ENCODE peak calls at places on chromosomes 11 and 22, in seven cellular contexts. One of them, this sample, is unnamed.

GRCh38 chr11:75272821-75273301 is 32.3 kb downstream of the TPBGL start:
- DNase-seq in BJ: no peak
- DNase-seq in SK-N-SH: no peak
- DNase-seq in sigmoid colon: peak
- DNase-seq in transverse colon: no peak
- DNase-seq in fibroblast of lung: no peak
- DNase-seq in endodermal cell: peak
- DNase-seq in this sample: no peak

GRCh38 chr11:44876923-44877322 is 73.8 kb downstream of the TP53I11 start:
- DNase-seq in fibroblast of lung: no peak
- DNase-seq in sigmoid colon: no peak
- DNase-seq in SK-N-SH: no peak
- DNase-seq in endodermal cell: no peak
- DNase-seq in BJ: no peak
- DNase-seq in transverse colon: no peak
- DNase-seq in this sample: no peak

GRCh38 chr11:33532257-33532656 is 168.4 kb downstream of the C11orf91 start:
- DNase-seq in SK-N-SH: no peak
- DNase-seq in fibroblast of lung: no peak
- DNase-seq in sigmoid colon: no peak
- DNase-seq in endodermal cell: no peak
- DNase-seq in BJ: no peak
- DNase-seq in transverse colon: no peak
- DNase-seq in this sample: no peak

GRCh38 chr11:78331711-78332110 is 85.9 kb downstream of the GAB2 start:
- DNase-seq in SK-N-SH: no peak
- DNase-seq in endodermal cell: no peak
- DNase-seq in BJ: no peak
- DNase-seq in fibroblast of lung: no peak
- DNase-seq in transverse colon: no peak
- DNase-seq in sigmoid colon: no peak
- DNase-seq in this sample: no peak

GRCh38 chr22:44497218-44497903 is 672 bp downstream of the RTL6 start:
- DNase-seq in transverse colon: peak
- DNase-seq in fibroblast of lung: peak
- DNase-seq in sigmoid colon: peak
- DNase-seq in BJ: no peak
- DNase-seq in SK-N-SH: peak
- DNase-seq in endodermal cell: no peak
- DNase-seq in this sample: peak

GRCh38 chr11:18540207-18541009 is 13.7 kb upstream of the TSG101 start:
- DNase-seq in BJ: no peak
- DNase-seq in endodermal cell: no peak
- DNase-seq in transverse colon: no peak
- DNase-seq in fibroblast of lung: peak
- DNase-seq in sigmoid colon: no peak
- DNase-seq in SK-N-SH: peak
- DNase-seq in this sample: peak

GRCh38 chr11:8834379-8834778 is 76.6 kb upstream of the AKIP1 start:
- DNase-seq in fibroblast of lung: peak
- DNase-seq in SK-N-SH: no peak
- DNase-seq in BJ: no peak
- DNase-seq in transverse colon: no peak
- DNase-seq in endodermal cell: no peak
- DNase-seq in sigmoid colon: no peak
- DNase-seq in this sample: no peak

GRCh38 chr11:134034496-134035381 is 34.1 kb upstream of the JAM3 start:
- DNase-seq in SK-N-SH: no peak
- DNase-seq in fibroblast of lung: peak
- DNase-seq in BJ: no peak
- DNase-seq in endodermal cell: no peak
- DNase-seq in sigmoid colon: no peak
- DNase-seq in transverse colon: no peak
- DNase-seq in this sample: no peak

GRCh38 chr11:36724742-36725387 is 126.8 kb upstream of the RAG2 start:
- DNase-seq in sigmoid colon: no peak
- DNase-seq in fibroblast of lung: no peak
- DNase-seq in BJ: no peak
- DNase-seq in endodermal cell: no peak
- DNase-seq in SK-N-SH: no peak
- DNase-seq in transverse colon: no peak
- DNase-seq in this sample: no peak

GRCh38 chr11:66707486-66707885 is 21.5 kb downstream of the SPTBN2 start:
- DNase-seq in fibroblast of lung: no peak
- DNase-seq in endodermal cell: no peak
- DNase-seq in transverse colon: no peak
- DNase-seq in SK-N-SH: no peak
- DNase-seq in sigmoid colon: no peak
- DNase-seq in BJ: no peak
- DNase-seq in this sample: no peak

GRCh38 chr22:49764151-49764581 is 63.5 kb downstream of the BRD1 start:
- DNase-seq in transverse colon: peak
- DNase-seq in SK-N-SH: peak
- DNase-seq in BJ: no peak
- DNase-seq in sigmoid colon: peak
- DNase-seq in endodermal cell: peak
- DNase-seq in fibroblast of lung: no peak
- DNase-seq in this sample: peak

GRCh38 chr11:35579557-35580396 is 38.5 kb upstream of the FJX1 start:
- DNase-seq in BJ: peak
- DNase-seq in transverse colon: no peak
- DNase-seq in endodermal cell: peak
- DNase-seq in fibroblast of lung: peak
- DNase-seq in sigmoid colon: no peak
- DNase-seq in SK-N-SH: no peak
- DNase-seq in this sample: no peak

GRCh38 chr22:22881116-22882032 is 6.2 kb upstream of the IGLL5 start:
- DNase-seq in endodermal cell: peak
- DNase-seq in fibroblast of lung: no peak
- DNase-seq in SK-N-SH: peak
- DNase-seq in transverse colon: no peak
- DNase-seq in sigmoid colon: no peak
- DNase-seq in BJ: no peak
- DNase-seq in this sample: no peak

GRCh38 chr11:103067118-103067517 is 24.8 kb downstream of the DCUN1D5 start:
- DNase-seq in sigmoid colon: no peak
- DNase-seq in SK-N-SH: no peak
- DNase-seq in BJ: no peak
- DNase-seq in endodermal cell: no peak
- DNase-seq in transverse colon: no peak
- DNase-seq in fibroblast of lung: no peak
- DNase-seq in this sample: no peak

GRCh38 chr11:65560555-65561418 is 2.6 kb upstream of the LTBP3 start:
- DNase-seq in BJ: no peak
- DNase-seq in SK-N-SH: peak
- DNase-seq in transverse colon: peak
- DNase-seq in fibroblast of lung: peak
- DNase-seq in endodermal cell: peak
- DNase-seq in sigmoid colon: peak
- DNase-seq in this sample: peak

GRCh38 chr11:59845399-59845798 is at the start of gene CBLIF:
- DNase-seq in sigmoid colon: no peak
- DNase-seq in BJ: no peak
- DNase-seq in fibroblast of lung: no peak
- DNase-seq in SK-N-SH: no peak
- DNase-seq in transverse colon: no peak
- DNase-seq in endodermal cell: no peak
- DNase-seq in this sample: no peak

GRCh38 chr11:59842316-59842715 is 3.0 kb downstream of the CBLIF start:
- DNase-seq in sigmoid colon: no peak
- DNase-seq in endodermal cell: no peak
- DNase-seq in fibroblast of lung: no peak
- DNase-seq in transverse colon: no peak
- DNase-seq in BJ: no peak
- DNase-seq in SK-N-SH: peak
- DNase-seq in this sample: no peak

GRCh38 chr11:59839615-59840014 is 5.7 kb downstream of the CBLIF start:
- DNase-seq in BJ: no peak
- DNase-seq in sigmoid colon: no peak
- DNase-seq in SK-N-SH: no peak
- DNase-seq in endodermal cell: no peak
- DNase-seq in transverse colon: no peak
- DNase-seq in fibroblast of lung: no peak
- DNase-seq in this sample: no peak

GRCh38 chr11:59846556-59846955 is 1.3 kb upstream of the CBLIF start:
- DNase-seq in fibroblast of lung: no peak
- DNase-seq in transverse colon: no peak
- DNase-seq in SK-N-SH: no peak
- DNase-seq in sigmoid colon: no peak
- DNase-seq in endodermal cell: no peak
- DNase-seq in BJ: no peak
- DNase-seq in this sample: no peak

GRCh38 chr11:59841514-59841913 is 3.8 kb downstream of the CBLIF start:
- DNase-seq in SK-N-SH: no peak
- DNase-seq in endodermal cell: no peak
- DNase-seq in transverse colon: no peak
- DNase-seq in sigmoid colon: no peak
- DNase-seq in fibroblast of lung: no peak
- DNase-seq in BJ: no peak
- DNase-seq in this sample: no peak
- H3K4me3 ChIP-seq in SK-N-SH: no peak
- H3K4me3 ChIP-seq in endodermal cell: no peak
- H3K4me3 ChIP-seq in transverse colon: no peak
- H3K4me3 ChIP-seq in sigmoid colon: no peak
- H3K4me3 ChIP-seq in fibroblast of lung: no peak
- H3K4me3 ChIP-seq in BJ: no peak
- H3K4me3 ChIP-seq in this sample: no peak

GRCh38 chr11:1888347-1888753 is 3.3 kb downstream of the PRR33 start:
- DNase-seq in SK-N-SH: peak
- DNase-seq in BJ: no peak
- DNase-seq in fibroblast of lung: no peak
- DNase-seq in endodermal cell: no peak
- DNase-seq in transverse colon: no peak
- DNase-seq in sigmoid colon: peak
- DNase-seq in this sample: peak

GRCh38 chr11:1887451-1888346 is 4.0 kb downstream of the PRR33 start:
- DNase-seq in transverse colon: no peak
- DNase-seq in fibroblast of lung: no peak
- DNase-seq in BJ: no peak
- DNase-seq in SK-N-SH: peak
- DNase-seq in endodermal cell: no peak
- DNase-seq in sigmoid colon: no peak
- DNase-seq in this sample: no peak

GRCh38 chr11:1889941-1890855 is 1.5 kb downstream of the PRR33 start:
- DNase-seq in transverse colon: no peak
- DNase-seq in sigmoid colon: no peak
- DNase-seq in BJ: no peak
- DNase-seq in SK-N-SH: peak
- DNase-seq in fibroblast of lung: no peak
- DNase-seq in endodermal cell: no peak
- DNase-seq in this sample: no peak

GRCh38 chr11:1889527-1889930 is 2.2 kb downstream of the PRR33 start:
- DNase-seq in endodermal cell: no peak
- DNase-seq in sigmoid colon: no peak
- DNase-seq in SK-N-SH: peak
- DNase-seq in BJ: no peak
- DNase-seq in fibroblast of lung: no peak
- DNase-seq in transverse colon: no peak
- DNase-seq in this sample: peak

DNA sequence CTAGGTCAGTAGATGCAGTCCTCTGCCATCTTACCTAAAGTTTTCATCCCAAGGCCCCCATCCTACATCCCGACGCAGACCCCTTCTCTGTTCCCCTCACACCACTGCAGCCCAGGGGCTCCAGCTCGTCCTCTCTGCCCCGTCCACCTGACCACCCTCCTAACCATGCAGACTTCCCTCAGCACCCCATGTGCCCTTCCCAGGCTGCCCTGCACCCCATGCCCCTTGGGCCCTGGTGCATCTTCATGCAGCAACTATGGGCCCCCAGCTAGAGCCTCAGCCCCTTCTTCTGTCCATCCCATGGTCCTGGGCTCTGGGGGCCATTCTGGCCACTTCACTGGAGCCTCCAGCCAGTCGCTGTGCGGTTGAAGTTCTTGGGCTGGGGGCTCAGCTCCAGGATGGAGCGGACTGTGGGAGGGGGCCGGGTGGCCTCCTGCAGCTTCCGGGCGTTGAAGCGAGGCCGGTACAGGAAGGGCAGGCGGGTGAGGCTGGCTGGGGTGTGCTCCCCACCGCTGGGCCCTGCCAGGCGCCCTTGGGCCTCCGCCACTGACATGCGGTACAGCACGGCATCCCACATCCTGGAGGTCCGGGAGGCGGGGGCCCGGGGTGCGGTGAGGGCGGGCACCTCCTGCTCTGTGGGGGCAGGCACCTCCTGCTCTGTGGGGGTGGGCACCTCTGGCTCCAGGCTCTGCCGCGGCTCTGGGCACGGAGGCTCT is 2.7 kb downstream of the PRR33 start:
- DNase-seq in endodermal cell: no peak
- DNase-seq in BJ: no peak
- DNase-seq in transverse colon: peak
- DNase-seq in fibroblast of lung: no peak
- DNase-seq in SK-N-SH: peak
- DNase-seq in sigmoid colon: no peak
- DNase-seq in this sample: peak
- H3K4me3 ChIP-seq in endodermal cell: no peak
- H3K4me3 ChIP-seq in BJ: no peak
- H3K4me3 ChIP-seq in transverse colon: no peak
- H3K4me3 ChIP-seq in fibroblast of lung: no peak
- H3K4me3 ChIP-seq in SK-N-SH: no peak
- H3K4me3 ChIP-seq in sigmoid colon: no peak
- H3K4me3 ChIP-seq in this sample: no peak

GRCh38 chr11:129314381-129314780 is 61.3 kb upstream of the BARX2 start:
- DNase-seq in endodermal cell: no peak
- DNase-seq in transverse colon: no peak
- DNase-seq in SK-N-SH: no peak
- DNase-seq in fibroblast of lung: no peak
- DNase-seq in sigmoid colon: no peak
- DNase-seq in BJ: no peak
- DNase-seq in this sample: no peak

GRCh38 chr11:129315781-129316579 is 59.7 kb upstream of the BARX2 start:
- DNase-seq in SK-N-SH: no peak
- DNase-seq in fibroblast of lung: no peak
- DNase-seq in sigmoid colon: no peak
- DNase-seq in transverse colon: peak
- DNase-seq in BJ: no peak
- DNase-seq in endodermal cell: peak
- DNase-seq in this sample: peak

GRCh38 chr11:129316781-129317180 is 58.9 kb upstream of the BARX2 start:
- DNase-seq in sigmoid colon: no peak
- DNase-seq in endodermal cell: no peak
- DNase-seq in fibroblast of lung: no peak
- DNase-seq in SK-N-SH: no peak
- DNase-seq in transverse colon: no peak
- DNase-seq in BJ: no peak
- DNase-seq in this sample: no peak

GRCh38 chr11:129313588-129314288 is 61.9 kb upstream of the BARX2 start:
- DNase-seq in SK-N-SH: no peak
- DNase-seq in sigmoid colon: no peak
- DNase-seq in BJ: no peak
- DNase-seq in transverse colon: no peak
- DNase-seq in endodermal cell: no peak
- DNase-seq in fibroblast of lung: peak
- DNase-seq in this sample: no peak

GRCh38 chr11:129312741-129313587 is 62.7 kb upstream of the BARX2 start:
- DNase-seq in fibroblast of lung: no peak
- DNase-seq in sigmoid colon: no peak
- DNase-seq in BJ: no peak
- DNase-seq in SK-N-SH: no peak
- DNase-seq in endodermal cell: peak
- DNase-seq in transverse colon: no peak
- DNase-seq in this sample: no peak
- H3K4me3 ChIP-seq in fibroblast of lung: no peak
- H3K4me3 ChIP-seq in sigmoid colon: no peak
- H3K4me3 ChIP-seq in BJ: no peak
- H3K4me3 ChIP-seq in SK-N-SH: no peak
- H3K4me3 ChIP-seq in endodermal cell: no peak
- H3K4me3 ChIP-seq in transverse colon: no peak
- H3K4me3 ChIP-seq in this sample: no peak

GRCh38 chr22:35326854-35327562 is 27.3 kb downstream of the TOM1 start:
- DNase-seq in BJ: no peak
- DNase-seq in transverse colon: no peak
- DNase-seq in sigmoid colon: no peak
- DNase-seq in endodermal cell: no peak
- DNase-seq in SK-N-SH: no peak
- DNase-seq in fibroblast of lung: no peak
- DNase-seq in this sample: no peak
- H3K4me3 ChIP-seq in BJ: no peak
- H3K4me3 ChIP-seq in transverse colon: no peak
- H3K4me3 ChIP-seq in sigmoid colon: no peak
- H3K4me3 ChIP-seq in endodermal cell: no peak
- H3K4me3 ChIP-seq in SK-N-SH: no peak
- H3K4me3 ChIP-seq in fibroblast of lung: no peak
- H3K4me3 ChIP-seq in this sample: no peak

This sample was measured in H7.